ENCODE peak calls at places on chromosomes 13 and 19, in four cellular contexts. S is AG09309; G is stimulated activated CD4-positive, alpha-beta T cell treated with anti-CD3 and anti-CD28 coated beads, Interleukin-4, amount 100 ng/mL, for 48 hours; X is T-helper 17 cell. U is an unnamed sample.

GRCh38 chr13:76971215-76971614 is 20.7 kb upstream of the CLN5 start:
- DNase-seq in S (no peak), G (no peak), X (no peak), U (no peak)

GRCh38 chr19:51664997-51665396 is 18.4 kb upstream of the SIGLEC14 start:
- DNase-seq in S (no peak), G (no peak), X (no peak), U (no peak)

GRCh38 chr19:49560358-49560900 is 19.9 kb downstream of the NOSIP start:
- DNase-seq in S (no peak), G (no peak), X (no peak), U (no peak)

GRCh38 chr13:28100149-28101121 is at the start of gene FLT3:
- DNase-seq in S (no peak), G (peak), X (no peak), U (no peak)

GRCh38 chr13:57632276-57633140 is 964 bp downstream of the PCDH17 start:
- DNase-seq in S (no peak), G (no peak), X (no peak), U (no peak)

GRCh38 chr13:59931621-59932020 is 232.1 kb downstream of the DIAPH3 start:
- DNase-seq in S (no peak), G (no peak), X (no peak), U (no peak)

GRCh38 chr13:48110930-48111721 is 16.2 kb upstream of the MED4 start:
- DNase-seq in S (no peak), G (no peak), X (no peak), U (no peak)

GRCh38 chr13:98839826-98840769 is 87.6 kb upstream of the SLC15A1 start:
- DNase-seq in S (no peak), G (peak), X (peak), U (no peak)

GRCh38 chr19:30449673-30450072 is 77.5 kb downstream of the ZNF536 start:
- DNase-seq in S (no peak), G (no peak), X (no peak), U (no peak)

U was measured in BJ.